ENCODE peak calls at places on chromosomes 5 and 9, in five cellular contexts. C is heart right ventricle; R is fibroblast of lung; Q is effector memory CD4-positive, alpha-beta T cell; G is PC-9. V is an unnamed sample.

GRCh38 chr5:181100121-181101015 is 30.6 kb downstream of the OR2V1 start:
- DNase-seq in Q (no peak), G (no peak), C (no peak), R (peak; percentile 4), V (no peak)

GRCh38 chr5:93219641-93220145 is 361.3 kb downstream of the NR2F1-AS1 start:
- DNase-seq in R (no peak), G (no peak), C (no peak), Q (no peak), V (no peak)

GRCh38 chr5:125093776-125094175 is 347.3 kb upstream of the ZNF608 start:
- DNase-seq in R (peak; percentile 93), Q (no peak), G (no peak), C (no peak), V (peak; percentile 90)

GRCh38 chr9:28031521-28032177 is 458.4 kb upstream of the C9orf72 start:
- DNase-seq in C (no peak), Q (no peak), G (no peak), R (peak; percentile 0), V (no peak)

GRCh38 chr5:61949054-61949679 is 356.8 kb upstream of the KIF2A start:
- DNase-seq in Q (no peak), C (no peak), R (no peak), G (no peak), V (no peak)

GRCh38 chr5:170745481-170746061 is 38.0 kb upstream of the GABRP start:
- DNase-seq in Q (no peak), C (peak; percentile 64), G (peak; percentile 93), R (peak; percentile 15), V (no peak)

GRCh38 chr5:73066466-73066865 is 53.9 kb upstream of the TMEM171 start:
- DNase-seq in Q (no peak), G (no peak), R (peak; percentile 86), C (no peak), V (peak; percentile 78)

GRCh38 chr5:107286447-107287098 is 384.2 kb downstream of the EFNA5 start:
- DNase-seq in R (no peak), C (no peak), G (no peak), Q (no peak), V (no peak)

GRCh38 chr5:17694401-17694800 is 60.1 kb downstream of the TAF11L14 start:
- DNase-seq in C (no peak), Q (no peak), G (no peak), R (no peak), V (no peak)

GRCh38 chr5:11069041-11069440 is 308.0 kb upstream of the DAP start:
- DNase-seq in G (no peak), Q (no peak), C (no peak), R (peak; percentile 17), V (peak; percentile 4)

GRCh38 chr5:124527220-124527991 is 219.0 kb downstream of the ZNF608 start:
- DNase-seq in G (no peak), R (peak; percentile 79), C (no peak), Q (no peak), V (peak; percentile 72)

GRCh38 chr5:154015071-154015693 is 23.5 kb downstream of the FAM114A2 start:
- DNase-seq in G (no peak), C (peak; percentile 27), R (no peak), Q (no peak), V (no peak)

GRCh38 chr5:108084105-108084504 is 297.8 kb downstream of the FBXL17 start:
- DNase-seq in C (no peak), R (peak; percentile 58), G (no peak), Q (no peak), V (peak; percentile 46)

GRCh38 chr5:151008906-151009305 is 11.5 kb upstream of the GPX3 start:
- DNase-seq in Q (no peak), G (no peak), C (no peak), R (no peak), V (no peak)

GRCh38 chr5:133403741-133404364 is 208.5 kb downstream of the FSTL4 start:
- DNase-seq in Q (no peak), G (no peak), C (no peak), R (no peak), V (no peak)

GRCh38 chr9:119834064-119834620 is 464.9 kb upstream of the BRINP1 start:
- DNase-seq in Q (no peak), G (no peak), R (no peak), C (no peak), V (no peak)

GRCh38 chr9:16278420-16278999 is 592.0 kb downstream of the BNC2 start:
- DNase-seq in C (no peak), Q (no peak), R (no peak), G (no peak), V (no peak)

GRCh38 chr5:137497396-137498290 is 1.5 kb downstream of the SPOCK1 start:
- DNase-seq in Q (no peak), C (no peak), R (no peak), G (peak; percentile 30), V (no peak)

GRCh38 chr5:134647750-134648424 is 698 bp upstream of the SEC24A start:
- DNase-seq in R (peak; percentile 68), G (peak; percentile 4), Q (no peak), C (no peak), V (peak; percentile 58)

GRCh38 chr5:40518511-40518917 is 161.2 kb upstream of the PTGER4 start:
- DNase-seq in G (peak; percentile 96), R (peak; percentile 22), Q (no peak), C (no peak), V (peak; percentile 8)

GRCh38 chr9:113381909-113382411 is 5.2 kb upstream of the HDHD3 start:
- DNase-seq in R (no peak), C (no peak), G (peak; percentile 67), Q (no peak), V (no peak)

GRCh38 chr9:385818-386398 is 171.2 kb downstream of the DOCK8 start:
- DNase-seq in C (no peak), Q (no peak), R (peak; percentile 42), G (peak; percentile 52), V (peak; percentile 22)

GRCh38 chr5:33968133-33969005 is 16.1 kb downstream of the SLC45A2 start:
- DNase-seq in C (no peak), Q (no peak), R (no peak), G (no peak), V (no peak)

GRCh38 chr5:146229222-146229621 is 25.8 kb downstream of the RBM27 start:
- DNase-seq in R (no peak), Q (no peak), G (no peak), C (no peak), V (no peak)

GRCh38 chr9:32345243-32345642 is 39.2 kb upstream of the ACO1 start:
- DNase-seq in G (no peak), Q (no peak), C (no peak), R (no peak), V (no peak)

GRCh38 chr5:96657068-96657467 is 5.1 kb upstream of the CAST start:
- DNase-seq in R (peak; percentile 97), C (no peak), G (peak; percentile 73), Q (peak; percentile 27), V (peak; percentile 96)

GRCh38 chr9:73199886-73200285 is 48.2 kb downstream of the ANXA1 start:
- DNase-seq in R (no peak), Q (no peak), G (peak; percentile 63), C (no peak), V (no peak)

GRCh38 chr5:141496038-141496437 is 7.2 kb downstream of the PCDHGC5 start:
- DNase-seq in G (no peak), Q (no peak), R (peak; percentile 65), C (no peak), V (peak; percentile 55)

GRCh38 chr9:27276182-27277030 is 20.5 kb downstream of the EQTN start:
- DNase-seq in C (no peak), Q (no peak), G (no peak), R (peak; percentile 43), V (peak; percentile 32)

GRCh38 chr9:77725820-77726219 is 77.7 kb upstream of the GNA14 start:
- DNase-seq in C (no peak), R (no peak), Q (no peak), G (no peak), V (no peak)

GRCh38 chr5:124087752-124088151 is 575.8 kb downstream of the CSNK1G3 start:
- DNase-seq in C (no peak), Q (no peak), G (no peak), R (no peak), V (no peak)

GRCh38 chr5:134510970-134511795 is 14.3 kb upstream of the JADE2 start:
- DNase-seq in Q (no peak), R (peak; percentile 83), C (no peak), G (peak; percentile 82), V (peak; percentile 74)

GRCh38 chr5:58454025-58454424 is 5.9 kb downstream of the PLK2 start:
- DNase-seq in R (no peak), Q (no peak), C (no peak), G (no peak), V (no peak)

GRCh38 chr5:155729684-155730059 is 597.3 kb upstream of the SGCD start:
- DNase-seq in G (no peak), C (peak; percentile 75), R (peak; percentile 7), Q (no peak), V (no peak)

GRCh38 chr5:181281984-181282316 is 21.0 kb upstream of the TRIM52 start:
- DNase-seq in R (no peak), Q (no peak), G (no peak), C (no peak), V (no peak)

GRCh38 chr5:82106806-82107205 is 135.0 kb downstream of the ATG10 start:
- DNase-seq in G (no peak), Q (no peak), R (no peak), C (no peak), V (no peak)
- H3K27ac ChIP-seq in G (no peak overlapping the region), Q (no peak overlapping the region), R (no peak overlapping the region), C (no peak overlapping the region), V (no peak overlapping the region)

DNA sequence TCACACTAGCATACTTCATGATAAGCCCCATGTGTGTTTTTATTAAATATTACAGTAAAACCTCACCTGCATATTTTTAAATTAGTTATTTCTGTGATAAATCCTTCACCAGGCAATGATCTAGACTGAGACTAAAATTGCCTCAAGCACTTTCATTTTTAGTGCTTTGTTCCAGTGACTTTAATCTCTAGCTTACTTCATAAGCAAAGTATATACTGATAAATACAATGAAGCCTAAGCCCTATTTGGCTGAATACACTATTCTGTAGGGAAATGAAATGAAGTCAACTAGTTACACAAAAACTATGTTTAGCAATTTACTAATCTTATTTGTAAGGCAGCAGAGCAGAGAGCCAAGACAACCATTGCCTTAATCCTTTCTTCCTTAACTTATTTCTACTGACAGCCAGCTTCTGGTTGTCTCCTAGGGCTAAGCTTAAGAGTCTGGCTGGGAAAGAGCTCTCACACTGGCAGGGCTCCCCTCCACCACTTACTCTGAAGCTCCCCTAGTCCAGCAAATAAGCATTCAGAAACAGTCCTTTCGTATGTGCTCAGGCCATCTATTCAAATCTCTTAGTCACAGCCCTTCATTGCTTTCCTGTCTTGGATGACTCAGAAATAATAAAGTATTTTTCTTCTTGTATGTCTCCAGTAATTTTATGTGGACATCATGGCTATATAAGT is 31.4 kb upstream of the MTAP start:
- DNase-seq in Q (no peak), C (no peak), R (peak; percentile 94), G (no peak), V (peak; percentile 91)
- H3K27me3 ChIP-seq in Q (no peaks in the 10 kb centered on the region), C (no peaks in the 10 kb centered on the region), R (no peaks in the 10 kb centered on the region), G (no peaks in the 10 kb centered on the region), V (no peaks in the 10 kb centered on the region)

GRCh38 chr9:134053401-134053871 is 14.4 kb downstream of the BRD3 start:
- DNase-seq in Q (no peak), C (no peak), R (no peak), G (no peak), V (no peak)
- H3K27ac ChIP-seq in Q (no peak overlapping the region), C (no peak overlapping the region), R (no peak overlapping the region), G (no peak overlapping the region), V (no peak overlapping the region)

GRCh38 chr5:1381370-1382247 is 36.7 kb upstream of the CLPTM1L start:
- DNase-seq in Q (no peak), C (no peak), R (no peak), G (no peak), V (no peak)
- H3K27me3 ChIP-seq in Q (no peaks in the 10 kb centered on the region), C (peaks cover 17% of the 10 kb centered on the region), R (peaks cover 6% of the 10 kb centered on the region), G (peaks cover 88% of the 10 kb centered on the region), V (peaks cover 13% of the 10 kb centered on the region)